ENCODE peak calls at places on chromosomes 5 and 9, in six cellular contexts. P is ecto neural progenitor cell; C is activated naive CD4-positive, alpha-beta T cell treated with anti-CD3 and anti-CD28 coated beads, Interleukin-2, amount 10 ng/mL, durations not matched to agents 7 days and 5 days; M is small intestine; K is astrocyte of the spinal cord; W is T-helper 2 cell treated with Interferon-gamma antibody and Interleukin-4, amounts not matched to agents 5 μg/mL and 100 μg/mL, for 36 hours. A is an unnamed sample.

GRCh38 chr5:114438471-114438870 is 76.6 kb downstream of the KCNN2 start:
- DNase-seq in W (no peak), C (no peak), P (no peak), K (no peak), M (no peak), A (no peak)

GRCh38 chr5:177478711-177479646 is 5.5 kb upstream of the DBN1 start:
- DNase-seq in W (no peak), K (peak; percentile 39), M (no peak), C (peak; percentile 49), P (no peak), A (peak; percentile 77)

GRCh38 chr9:128211551-128212281 is 8.5 kb downstream of the DNM1 start:
- DNase-seq in C (no peak), K (no peak), W (no peak), P (no peak), M (peak; percentile 63), A (no peak)

GRCh38 chr5:43416988-43417394 is 4.8 kb upstream of the CCL28 start:
- DNase-seq in W (no peak), P (no peak), M (no peak), K (no peak), C (no peak), A (no peak)

GRCh38 chr9:88533951-88534455 is 975 bp upstream of the NXNL2 start:
- DNase-seq in K (peak; percentile 66), P (peak; percentile 67), W (no peak), C (peak; percentile 23), M (peak; percentile 13), A (no peak)

GRCh38 chr5:84821924-84822323 is 437.2 kb upstream of the EDIL3 start:
- DNase-seq in W (no peak), P (no peak), K (no peak), C (no peak), M (no peak), A (no peak)

GRCh38 chr5:27548415-27548814 is 510.0 kb upstream of the CDH9 start:
- DNase-seq in C (no peak), M (no peak), P (no peak), W (no peak), K (no peak), A (no peak)

GRCh38 chr5:36156124-36156601 is 4.3 kb downstream of the SKP2 start:
- DNase-seq in K (no peak), M (peak; percentile 6), P (no peak), C (no peak), W (no peak), A (no peak)

GRCh38 chr5:154758501-154758900 is 3.3 kb downstream of the LARP1 start:
- DNase-seq in W (no peak), C (no peak), K (no peak), P (no peak), M (no peak), A (no peak)

GRCh38 chr5:137902389-137903133 is 13.3 kb downstream of the PKD2L2 start:
- DNase-seq in P (no peak), W (no peak), C (no peak), M (no peak), K (no peak), A (no peak)

GRCh38 chr5:179393078-179393477 is 47.8 kb upstream of the ADAMTS2 start:
- DNase-seq in P (no peak), M (no peak), W (no peak), K (peak; percentile 33), C (no peak), A (no peak)

GRCh38 chr9:77833686-77834429 is 185.7 kb upstream of the GNA14 start:
- DNase-seq in K (no peak), C (no peak), W (no peak), M (no peak), P (no peak), A (no peak)

GRCh38 chr9:13588151-13589043 is 308.9 kb upstream of the MPDZ start:
- DNase-seq in C (no peak), K (peak; percentile 43), P (no peak), W (no peak), M (no peak), A (no peak)

GRCh38 chr9:112012026-112012902 is 115.7 kb downstream of the UGCG start:
- DNase-seq in C (no peak), W (peak; percentile 44), P (no peak), M (peak; percentile 88), K (peak; percentile 96), A (peak; percentile 21)

GRCh38 chr9:21576331-21577189 is 94.4 kb upstream of the IFNE start:
- DNase-seq in M (no peak), K (peak; percentile 97), W (no peak), P (no peak), C (peak; percentile 49), A (peak; percentile 45)

GRCh38 chr9:70817306-70817705 is 304.1 kb downstream of the TRPM3 start:
- DNase-seq in C (no peak), M (no peak), W (no peak), K (no peak), P (no peak), A (no peak)

GRCh38 chr5:25414746-25415145 is 770.0 kb upstream of the CDH10 start:
- DNase-seq in W (no peak), M (no peak), C (no peak), P (no peak), K (peak; percentile 44), A (no peak)

A was measured in activated CD8-positive, alpha-beta T cell treated with anti-CD3 and anti-CD28 coated beads, Interleukin-2, amount 10 ng/mL, durations not matched to agents 7 days and 5 days.